ENCODE peak calls at places on chromosomes 4 and X, in seven cellular contexts. C is NB4, Z is left ventricle myocardium inferior, P is AG04449, V is foreskin fibroblast, K is GM23338, L is left lung. X is an unnamed sample.

GRCh38 chr4:25756503-25756902 is 100.9 kb downstream of the SLC34A2 start:
- DNase-seq in C (no peak), Z (no peak), P (no peak), V (no peak), K (no peak), L (no peak), X (peak; percentile 32)

GRCh38 chrX:82556588-82556987 is 951.5 kb upstream of the POU3F4 start:
- DNase-seq in C (no peak), Z (no peak), P (no peak), V (no peak), K (peak; percentile 9), L (no peak), X (no peak)

GRCh38 chr4:185272232-185272631 is 62.8 kb downstream of the SNX25 start:
- DNase-seq in C (no peak), Z (no peak), P (no peak), V (no peak), K (no peak), L (no peak), X (no peak)

GRCh38 chrX:101931494-101932248 is at the start of gene ZMAT1:
- DNase-seq in C (peak; percentile 2), Z (peak; percentile 94), P (peak; percentile 34), V (peak; percentile 55), K (peak; percentile 96), L (peak; percentile 93), X (peak; percentile 72)

GRCh38 chr4:186002853-186003252 is 66.1 kb upstream of the TLR3 start:
- DNase-seq in C (no peak), Z (no peak), P (no peak), V (no peak), K (no peak), L (no peak), X (no peak)

GRCh38 chr4:99201687-99202086 is 17.4 kb downstream of the ADH6 start:
- DNase-seq in C (no peak), Z (no peak), P (no peak), V (peak; percentile 18), K (no peak), L (no peak), X (no peak)

GRCh38 chr4:152514356-152514755 is 21.5 kb downstream of the FBXW7 start:
- DNase-seq in C (no peak), Z (no peak), P (no peak), V (no peak), K (peak; percentile 49), L (no peak), X (no peak)

GRCh38 chr4:174317531-174317930 is 33.8 kb downstream of the CEP44 start:
- DNase-seq in C (no peak), Z (no peak), P (no peak), V (no peak), K (no peak), L (no peak), X (no peak)

GRCh38 chr4:177380730-177381287 is 61.4 kb downstream of the AGA start:
- DNase-seq in C (peak; percentile 41), Z (no peak), P (no peak), V (no peak), K (peak; percentile 75), L (no peak), X (no peak)

GRCh38 chr4:52317981-52318380 is 266.9 kb downstream of the SPATA18 start:
- DNase-seq in C (no peak), Z (no peak), P (no peak), V (no peak), K (no peak), L (no peak), X (no peak)
- TF ChIP-seq CTCF in C (no peak), Z (no peak), P (no peak), V (no peak), K (no peak), L (no peak), X (no peak)

DNA sequence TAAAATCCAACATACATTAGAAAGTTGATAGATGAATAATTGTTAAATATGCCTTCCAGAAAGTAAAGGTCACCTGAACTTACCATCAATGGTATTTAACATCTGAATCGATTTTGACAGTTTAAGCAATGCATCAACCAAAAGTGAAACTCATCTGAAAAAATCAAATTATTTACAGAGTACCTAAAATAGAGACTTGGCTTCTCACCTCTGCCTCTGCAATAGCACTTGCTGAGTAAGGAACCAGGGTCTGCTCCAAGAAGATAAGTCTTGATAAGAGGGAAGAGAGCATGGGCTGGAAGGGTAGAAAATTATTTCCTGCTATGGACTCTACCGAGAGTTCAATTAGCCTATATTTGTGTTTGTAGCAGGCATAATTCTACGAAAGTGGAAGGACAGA is 868.3 kb downstream of the STIM2 start:
- DNase-seq in C (no peak), Z (no peak), P (no peak), V (no peak), K (no peak), L (no peak), X (no peak)
- H3K4me3 ChIP-seq in C (no peak overlapping the region), Z (no peak overlapping the region), P (no peak overlapping the region), V (no peak overlapping the region), K (no peak overlapping the region), L (no peak overlapping the region), X (no peak overlapping the region)

GRCh38 chrX:7147978-7148824 is at the start of gene PUDP:
- DNase-seq in C (peak; percentile 80), Z (peak; percentile 82), P (no peak), V (peak; percentile 73), K (peak; percentile 81), L (peak; percentile 94), X (no peak)
- TF ChIP-seq CTCF in C (no peak), Z (peak; percentile 39), P (no peak), V (no peak), K (no peak), L (peak; percentile 25), X (no peak)

GRCh38 chr4:125316781-125317525 is 2.2 kb downstream of the FAT4 start:
- DNase-seq in C (no peak), Z (peak; percentile 40), P (no peak), V (peak; percentile 45), K (peak; percentile 67), L (peak; percentile 74), X (no peak)
- H3K4me3 ChIP-seq in C (no peak overlapping the region), Z (peak overlapping the region; percentile 94), P (peak overlapping the region; percentile 90), V (peak overlapping the region; percentile 99), K (peak overlapping the region; percentile 92), L (peak overlapping the region; percentile 67), X (peak overlapping the region; percentile 75)

DNA sequence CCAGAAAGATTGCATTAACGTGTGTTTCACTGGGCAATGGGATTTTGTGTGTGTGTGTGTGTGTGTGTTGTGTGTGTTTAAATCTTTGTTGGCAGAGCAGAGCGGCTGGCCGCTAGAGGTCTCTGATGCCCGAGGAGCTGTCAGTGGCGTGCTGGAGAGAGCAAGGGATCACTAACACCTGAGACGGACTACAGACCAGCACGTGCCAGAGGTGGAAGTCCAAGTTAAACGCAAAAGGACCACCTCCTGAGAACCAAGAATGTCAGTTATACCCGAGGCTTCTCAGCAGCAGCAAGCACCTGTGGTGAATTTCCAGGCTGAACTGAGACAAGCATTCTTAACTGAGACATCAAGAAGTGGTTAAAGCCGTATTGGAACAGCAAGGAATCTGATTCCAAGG is 9.0 kb upstream of the SLC25A14 start:
- DNase-seq in C (peak; percentile 63), Z (peak; percentile 14), P (no peak), V (peak; percentile 9), K (peak; percentile 79), L (no peak), X (no peak)
- TF ChIP-seq CTCF in C (peak; percentile 40), Z (peak; percentile 43), P (peak; percentile 47), V (peak; percentile 57), K (peak; percentile 81), L (peak; percentile 21), X (peak; percentile 75)

GRCh38 chr4:142913461-142914030 is 67.4 kb upstream of the INPP4B start:
- DNase-seq in C (no peak), Z (no peak), P (no peak), V (peak; percentile 9), K (no peak), L (no peak), X (no peak)

GRCh38 chr4:142909908-142910307 is 63.8 kb upstream of the INPP4B start:
- DNase-seq in C (no peak), Z (no peak), P (no peak), V (no peak), K (no peak), L (no peak), X (no peak)

GRCh38 chr4:142917678-142918077 is 71.6 kb upstream of the INPP4B start:
- DNase-seq in C (no peak), Z (no peak), P (no peak), V (no peak), K (peak; percentile 6), L (no peak), X (no peak)

DNA sequence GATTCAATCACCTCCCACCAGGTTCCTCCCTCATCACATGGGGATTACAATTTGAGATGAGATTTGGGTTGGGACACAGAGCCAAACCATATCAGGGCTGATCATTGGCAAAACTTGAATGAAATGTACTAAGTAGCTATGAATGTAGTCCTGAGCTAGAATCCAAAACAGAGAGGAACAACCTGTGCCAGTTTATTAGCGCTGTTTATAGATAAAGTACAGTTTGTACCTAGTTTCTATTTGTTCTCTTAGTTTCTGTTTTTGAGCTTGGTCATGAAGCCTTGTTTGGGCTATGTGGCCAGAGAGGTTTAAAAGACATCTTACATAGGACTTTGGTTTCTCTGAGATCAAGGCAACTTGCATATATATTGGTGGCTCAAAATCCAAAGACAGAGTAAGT is 66.9 kb upstream of the INPP4B start:
- DNase-seq in C (no peak), Z (no peak), P (no peak), V (no peak), K (no peak), L (no peak), X (no peak)
- H3K4me3 ChIP-seq in C (no peak overlapping the region), Z (no peak overlapping the region), P (no peak overlapping the region), V (no peak overlapping the region), K (no peak overlapping the region), L (no peak overlapping the region), X (no peak overlapping the region)

GRCh38 chr4:24243641-24244040 is 340.7 kb downstream of the DHX15 start:
- DNase-seq in C (no peak), Z (no peak), P (no peak), V (no peak), K (no peak), L (no peak), X (no peak)
- TF ChIP-seq CTCF in C (no peak), Z (no peak), P (no peak), V (no peak), K (no peak), L (no peak), X (no peak)

DNA sequence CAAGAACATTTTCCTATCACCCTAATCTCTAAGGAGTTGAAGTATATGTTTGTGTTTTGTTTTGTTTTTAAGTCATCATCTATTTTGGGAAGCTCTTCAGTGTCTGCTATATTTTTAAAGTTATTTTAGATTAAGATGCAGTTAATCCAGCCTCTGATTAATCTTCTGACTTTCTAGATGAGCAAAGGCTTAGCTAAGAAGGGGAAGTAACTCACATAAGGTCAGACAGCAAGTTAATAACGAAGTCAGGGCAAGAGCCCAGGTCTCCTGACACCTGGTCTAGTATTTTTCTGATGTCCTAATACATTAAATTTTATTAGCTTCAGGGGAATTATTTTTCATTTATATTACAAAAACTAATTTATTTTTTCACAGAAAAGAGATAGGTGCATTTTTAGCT is 168.5 kb downstream of the SOWAHB start:
- DNase-seq in C (no peak), Z (no peak), P (no peak), V (no peak), K (no peak), L (no peak), X (no peak)
- H3K4me3 ChIP-seq in C (no peak overlapping the region), Z (no peak overlapping the region), P (no peak overlapping the region), V (no peak overlapping the region), K (no peak overlapping the region), L (no peak overlapping the region), X (no peak overlapping the region)

X was measured in kidney epithelial cell.